ENCODE peak calls at places on chromosomes 12 and 14, in nine cellular contexts. C, H, A, F, O, E, T, G and J are unnamed samples.

GRCh38 chr14:29805415-29806123 is 122.1 kb downstream of the PRKD1 start:
- DNase-seq in A (peak), O (peak), C (no peak), F (no peak), T (peak), E (no peak), H (no peak), G (no peak), J (no peak)

GRCh38 chr12:62794218-62794583 is 140.7 kb downstream of the PPM1H start:
- DNase-seq in F (no peak), T (no peak), C (no peak), O (no peak), A (no peak), E (no peak), G (no peak), H (no peak), J (no peak)

GRCh38 chr12:473863-474577 is 14.3 kb downstream of the B4GALNT3 start:
- DNase-seq in G (peak), C (no peak), H (no peak), A (no peak), O (no peak), T (no peak), E (no peak), F (no peak), J (no peak)

GRCh38 chr12:122243965-122244364 is 18.1 kb upstream of the DIABLO start:
- DNase-seq in F (no peak), E (peak), G (no peak), H (no peak), C (no peak), A (no peak), T (no peak), O (no peak), J (no peak)

GRCh38 chr14:64899958-64900357 is 14.3 kb upstream of the CHURC1 start:
- DNase-seq in E (no peak), G (no peak), C (no peak), H (no peak), T (peak), F (no peak), A (no peak), O (no peak), J (no peak)

GRCh38 chr14:100610511-100611217 is 23.4 kb upstream of the BEGAIN start:
- DNase-seq in O (no peak), T (peak), C (no peak), F (peak), H (peak), A (no peak), E (no peak), G (no peak), J (no peak)

GRCh38 chr12:124456652-124457152 is 110.7 kb downstream of the NCOR2 start:
- DNase-seq in C (no peak), G (no peak), T (no peak), O (no peak), F (no peak), A (no peak), E (peak), H (no peak), J (peak)

GRCh38 chr12:10361084-10361483 is 28.8 kb downstream of the KLRK1 start:
- DNase-seq in A (no peak), F (no peak), E (no peak), H (no peak), C (no peak), O (no peak), T (peak), G (no peak), J (no peak)

GRCh38 chr14:64235652-64236640 is 58.2 kb downstream of the ESR2 start:
- DNase-seq in O (no peak), A (no peak), C (no peak), F (no peak), H (no peak), E (no peak), G (no peak), T (no peak), J (peak)

GRCh38 chr12:130719263-130719892 is 3.3 kb upstream of the RIMBP2 start:
- DNase-seq in O (no peak), T (no peak), C (no peak), F (no peak), A (no peak), H (peak), E (no peak), G (no peak), J (no peak)

GRCh38 chr14:35844494-35844893 is 18.4 kb downstream of the BRMS1L start:
- DNase-seq in H (no peak), F (no peak), C (no peak), T (no peak), A (no peak), G (no peak), O (no peak), E (no peak), J (no peak)

GRCh38 chr12:14901228-14901562 is 15.5 kb upstream of the MGP start:
- DNase-seq in T (no peak), C (no peak), E (no peak), F (no peak), A (no peak), O (no peak), H (no peak), G (peak), J (no peak)

GRCh38 chr12:75820848-75821578 is 210.6 kb downstream of the PHLDA1 start:
- DNase-seq in H (no peak), G (no peak), A (no peak), O (peak), E (no peak), T (no peak), C (no peak), F (no peak), J (no peak)

GRCh38 chr14:33057585-33057984 is 118.9 kb downstream of the NPAS3 start:
- DNase-seq in E (no peak), G (no peak), A (no peak), C (no peak), H (no peak), F (no peak), T (no peak), O (no peak), J (no peak)

GRCh38 chr12:14716848-14717444 is 20.5 kb upstream of the GUCY2C start:
- DNase-seq in G (peak), O (peak), C (peak), A (peak), E (peak), H (peak), F (peak), T (peak), J (no peak)

GRCh38 chr14:99324291-99324690 is 52.3 kb upstream of the BCL11B start:
- DNase-seq in G (no peak), C (no peak), F (no peak), O (no peak), T (no peak), A (no peak), H (no peak), E (no peak), J (no peak)

GRCh38 chr14:75200451-75200850 is 24.0 kb upstream of the TMED10 start:
- DNase-seq in H (no peak), O (no peak), C (no peak), F (no peak), A (peak), G (no peak), E (no peak), T (no peak), J (peak)

GRCh38 chr12:114669501-114670256 is 14.3 kb downstream of the TBX3 start:
- DNase-seq in F (no peak), H (no peak), O (no peak), G (peak), T (peak), C (no peak), E (no peak), A (no peak), J (no peak)

GRCh38 chr12:82359115-82359478 is 768 bp downstream of the METTL25 start:
- DNase-seq in G (peak), H (no peak), E (no peak), T (no peak), A (no peak), C (no peak), F (no peak), O (no peak), J (peak)

GRCh38 chr12:131096681-131097181 is 143.0 kb downstream of the ADGRD1 start:
- DNase-seq in O (no peak), A (no peak), F (no peak), T (no peak), G (no peak), C (no peak), H (no peak), E (no peak), J (peak)

GRCh38 chr14:50062438-50063039 is 53.8 kb downstream of the VCPKMT start:
- DNase-seq in H (no peak), C (peak), G (no peak), E (peak), A (peak), O (no peak), T (peak), F (peak), J (peak)

GRCh38 chr14:26175659-26176058 is 422.2 kb downstream of the NOVA1 start:
- DNase-seq in H (no peak), O (no peak), E (no peak), G (peak), F (no peak), T (no peak), A (no peak), C (no peak), J (peak)

GRCh38 chr12:91565246-91565645 is 382.6 kb upstream of the DCN start:
- DNase-seq in T (peak), H (no peak), G (no peak), O (no peak), F (no peak), E (no peak), C (peak), A (no peak), J (no peak)

GRCh38 chr12:6825398-6826124 is 2.6 kb upstream of the P3H3 start:
- DNase-seq in E (peak), G (peak), A (peak), C (peak), T (peak), F (peak), H (peak), O (peak), J (peak)

GRCh38 chr12:122646568-122647220 is 56.5 kb downstream of the HCAR2 start:
- DNase-seq in A (no peak), T (peak), H (no peak), F (no peak), E (peak), G (no peak), O (peak), C (peak), J (no peak)

GRCh38 chr14:61042220-61042619 is 61.2 kb downstream of the SLC38A6 start:
- DNase-seq in G (no peak), C (no peak), E (no peak), A (no peak), O (no peak), H (no peak), F (no peak), T (no peak), J (no peak)

GRCh38 chr14:104284636-104285482 is 146.5 kb downstream of the KIF26A start:
- DNase-seq in C (no peak), T (no peak), H (no peak), E (no peak), O (no peak), F (no peak), G (no peak), A (no peak), J (peak)

GRCh38 chr14:67263499-67264149 is 22.4 kb downstream of the PALS1 start:
- DNase-seq in G (no peak), E (no peak), T (peak), O (no peak), F (no peak), H (no peak), C (no peak), A (no peak), J (no peak)

GRCh38 chr12:2960432-2960956 is 1.3 kb downstream of the TEAD4 start:
- DNase-seq in G (peak), A (no peak), F (peak), C (no peak), H (no peak), E (no peak), O (no peak), T (peak), J (no peak)

GRCh38 chr12:75444444-75445136 is 36.0 kb upstream of the GLIPR1 start:
- DNase-seq in F (peak), O (no peak), H (no peak), C (no peak), E (no peak), A (no peak), T (peak), G (no peak), J (no peak)